ENCODE peak calls at places on chromosomes 2 and 18, in six cellular contexts. One of them, this sample, is unnamed.

GRCh38 chr18:41266616-41267015 is 688.4 kb upstream of the PIK3C3 start:
- DNase-seq in ascending aorta: no peak
- DNase-seq in HT-29: no peak
- DNase-seq in left ventricle myocardium superior: no peak
- DNase-seq in LoVo: no peak
- DNase-seq in activated gamma-delta T cell: no peak
- DNase-seq in this sample: peak

GRCh38 chr2:7924033-7924762 is 757.7 kb upstream of the ID2 start:
- DNase-seq in ascending aorta: no peak
- DNase-seq in HT-29: no peak
- DNase-seq in left ventricle myocardium superior: no peak
- DNase-seq in LoVo: no peak
- DNase-seq in activated gamma-delta T cell: no peak
- DNase-seq in this sample: no peak

GRCh38 chr18:2442726-2443275 is 128.5 kb downstream of the METTL4 start:
- DNase-seq in ascending aorta: no peak
- DNase-seq in HT-29: no peak
- DNase-seq in left ventricle myocardium superior: no peak
- DNase-seq in LoVo: no peak
- DNase-seq in activated gamma-delta T cell: no peak
- DNase-seq in this sample: no peak

GRCh38 chr2:65620524-65620923 is 188.1 kb upstream of the SPRED2 start:
- DNase-seq in ascending aorta: no peak
- DNase-seq in HT-29: no peak
- DNase-seq in left ventricle myocardium superior: no peak
- DNase-seq in LoVo: no peak
- DNase-seq in activated gamma-delta T cell: no peak
- DNase-seq in this sample: no peak

GRCh38 chr2:30165050-30165520 is 18.3 kb downstream of the YPEL5 start:
- DNase-seq in ascending aorta: peak
- DNase-seq in HT-29: peak
- DNase-seq in left ventricle myocardium superior: no peak
- DNase-seq in LoVo: peak
- DNase-seq in activated gamma-delta T cell: no peak
- DNase-seq in this sample: peak

GRCh38 chr18:28040216-28040615 is 136.7 kb downstream of the CDH2 start:
- DNase-seq in ascending aorta: no peak
- DNase-seq in HT-29: no peak
- DNase-seq in left ventricle myocardium superior: no peak
- DNase-seq in LoVo: no peak
- DNase-seq in activated gamma-delta T cell: no peak
- DNase-seq in this sample: peak

GRCh38 chr18:29892960-29893558 is 1149.5 kb downstream of the DSC3 start:
- DNase-seq in ascending aorta: no peak
- DNase-seq in HT-29: peak
- DNase-seq in left ventricle myocardium superior: no peak
- DNase-seq in LoVo: peak
- DNase-seq in activated gamma-delta T cell: no peak
- DNase-seq in this sample: no peak

GRCh38 chr2:2633017-2633416 is 301.9 kb upstream of the MYT1L start:
- DNase-seq in ascending aorta: no peak
- DNase-seq in HT-29: no peak
- DNase-seq in left ventricle myocardium superior: no peak
- DNase-seq in LoVo: no peak
- DNase-seq in activated gamma-delta T cell: no peak
- DNase-seq in this sample: no peak

GRCh38 chr18:45447364-45448265 is 167.7 kb upstream of the SLC14A2 start:
- DNase-seq in ascending aorta: no peak
- DNase-seq in HT-29: no peak
- DNase-seq in left ventricle myocardium superior: no peak
- DNase-seq in LoVo: no peak
- DNase-seq in activated gamma-delta T cell: no peak
- DNase-seq in this sample: no peak

GRCh38 chr2:238859636-238860347 is 11.9 kb downstream of the TWIST2 start:
- DNase-seq in ascending aorta: no peak
- DNase-seq in HT-29: no peak
- DNase-seq in left ventricle myocardium superior: no peak
- DNase-seq in LoVo: no peak
- DNase-seq in activated gamma-delta T cell: no peak
- DNase-seq in this sample: no peak

GRCh38 chr2:42929985-42930581 is 137.7 kb upstream of the HAAO start:
- DNase-seq in ascending aorta: no peak
- DNase-seq in HT-29: no peak
- DNase-seq in left ventricle myocardium superior: peak
- DNase-seq in LoVo: no peak
- DNase-seq in activated gamma-delta T cell: no peak
- DNase-seq in this sample: no peak

GRCh38 chr2:112032615-112033457 is 22.2 kb upstream of the TMEM87B start:
- DNase-seq in ascending aorta: peak
- DNase-seq in HT-29: peak
- DNase-seq in left ventricle myocardium superior: no peak
- DNase-seq in LoVo: peak
- DNase-seq in activated gamma-delta T cell: no peak
- DNase-seq in this sample: no peak

GRCh38 chr2:70115646-70116442 is 28.6 kb downstream of the PCBP1 start:
- DNase-seq in ascending aorta: no peak
- DNase-seq in HT-29: no peak
- DNase-seq in left ventricle myocardium superior: peak
- DNase-seq in LoVo: no peak
- DNase-seq in activated gamma-delta T cell: no peak
- DNase-seq in this sample: no peak

GRCh38 chr2:16608661-16609643 is 56.7 kb downstream of the CYRIA start:
- DNase-seq in ascending aorta: peak
- DNase-seq in HT-29: peak
- DNase-seq in left ventricle myocardium superior: peak
- DNase-seq in LoVo: peak
- DNase-seq in activated gamma-delta T cell: no peak
- DNase-seq in this sample: no peak

GRCh38 chr2:195695002-195695631 is 38.1 kb downstream of the SLC39A10 start:
- DNase-seq in ascending aorta: no peak
- DNase-seq in HT-29: no peak
- DNase-seq in left ventricle myocardium superior: no peak
- DNase-seq in LoVo: no peak
- DNase-seq in activated gamma-delta T cell: no peak
- DNase-seq in this sample: no peak

GRCh38 chr18:72375628-72376027 is 168.5 kb downstream of the CBLN2 start:
- DNase-seq in ascending aorta: no peak
- DNase-seq in HT-29: no peak
- DNase-seq in left ventricle myocardium superior: no peak
- DNase-seq in LoVo: no peak
- DNase-seq in activated gamma-delta T cell: no peak
- DNase-seq in this sample: no peak

GRCh38 chr18:31275722-31276463 is 42.1 kb upstream of the DSG1 start:
- DNase-seq in ascending aorta: no peak
- DNase-seq in HT-29: no peak
- DNase-seq in left ventricle myocardium superior: no peak
- DNase-seq in LoVo: peak
- DNase-seq in activated gamma-delta T cell: no peak
- DNase-seq in this sample: no peak

GRCh38 chr18:22709288-22710060 is 223.7 kb upstream of the RBBP8 start:
- DNase-seq in ascending aorta: no peak
- DNase-seq in HT-29: no peak
- DNase-seq in left ventricle myocardium superior: no peak
- DNase-seq in LoVo: no peak
- DNase-seq in activated gamma-delta T cell: no peak
- DNase-seq in this sample: no peak

GRCh38 chr2:223235986-223236385 is 184.0 kb downstream of the KCNE4 start:
- DNase-seq in ascending aorta: no peak
- DNase-seq in HT-29: no peak
- DNase-seq in left ventricle myocardium superior: no peak
- DNase-seq in LoVo: no peak
- DNase-seq in activated gamma-delta T cell: no peak
- DNase-seq in this sample: no peak

GRCh38 chr2:97991081-97991856 is 4.5 kb downstream of the TMEM131 start:
- DNase-seq in ascending aorta: no peak
- DNase-seq in HT-29: no peak
- DNase-seq in left ventricle myocardium superior: no peak
- DNase-seq in LoVo: no peak
- DNase-seq in activated gamma-delta T cell: no peak
- DNase-seq in this sample: no peak

GRCh38 chr2:168210898-168211570 is 36.4 kb downstream of the STK39 start:
- DNase-seq in ascending aorta: no peak
- DNase-seq in HT-29: peak
- DNase-seq in left ventricle myocardium superior: no peak
- DNase-seq in LoVo: peak
- DNase-seq in activated gamma-delta T cell: no peak
- DNase-seq in this sample: no peak

GRCh38 chr2:185291035-185291647 is 447.5 kb upstream of the FSIP2 start:
- DNase-seq in ascending aorta: no peak
- DNase-seq in HT-29: peak
- DNase-seq in left ventricle myocardium superior: peak
- DNase-seq in LoVo: peak
- DNase-seq in activated gamma-delta T cell: no peak
- DNase-seq in this sample: no peak

GRCh38 chr2:57906152-57906732 is 140.4 kb upstream of the VRK2 start:
- DNase-seq in ascending aorta: no peak
- DNase-seq in HT-29: peak
- DNase-seq in left ventricle myocardium superior: no peak
- DNase-seq in LoVo: peak
- DNase-seq in activated gamma-delta T cell: no peak
- DNase-seq in this sample: no peak

GRCh38 chr18:23460285-23461273 is 7.5 kb downstream of the RIOK3 start:
- DNase-seq in ascending aorta: no peak
- DNase-seq in HT-29: peak
- DNase-seq in left ventricle myocardium superior: no peak
- DNase-seq in LoVo: peak
- DNase-seq in activated gamma-delta T cell: no peak
- DNase-seq in this sample: no peak

GRCh38 chr2:238143239-238143951 is 4.9 kb downstream of the KLHL30 start:
- DNase-seq in ascending aorta: peak
- DNase-seq in HT-29: peak
- DNase-seq in left ventricle myocardium superior: peak
- DNase-seq in LoVo: peak
- DNase-seq in activated gamma-delta T cell: no peak
- DNase-seq in this sample: no peak

GRCh38 chr2:94986392-94986963 is 39.0 kb upstream of the MAL start:
- DNase-seq in ascending aorta: no peak
- DNase-seq in HT-29: peak
- DNase-seq in left ventricle myocardium superior: peak
- DNase-seq in LoVo: peak
- DNase-seq in activated gamma-delta T cell: no peak
- DNase-seq in this sample: peak

GRCh38 chr2:129117427-129117826 is 798.8 kb upstream of the HS6ST1 start:
- DNase-seq in ascending aorta: no peak
- DNase-seq in HT-29: no peak
- DNase-seq in left ventricle myocardium superior: no peak
- DNase-seq in LoVo: no peak
- DNase-seq in activated gamma-delta T cell: no peak
- DNase-seq in this sample: no peak

GRCh38 chr18:12468458-12468857 is 60.7 kb downstream of the PRELID3A start:
- DNase-seq in ascending aorta: no peak
- DNase-seq in HT-29: no peak
- DNase-seq in left ventricle myocardium superior: no peak
- DNase-seq in LoVo: no peak
- DNase-seq in activated gamma-delta T cell: no peak
- DNase-seq in this sample: no peak

GRCh38 chr2:55162284-55163006 is 69.6 kb downstream of the CLHC1 start:
- DNase-seq in ascending aorta: peak
- DNase-seq in HT-29: no peak
- DNase-seq in left ventricle myocardium superior: no peak
- DNase-seq in LoVo: no peak
- DNase-seq in activated gamma-delta T cell: no peak
- DNase-seq in this sample: no peak

This sample was measured in retinal pigment epithelial cell.